ENCODE peak calls at places on chromosomes 12 and 14, in seven cellular contexts. K, A, L, Z, S, C and I are unnamed samples.

GRCh38 chr12:93115198-93115601 is 186.1 kb upstream of the EEA1 start:
- DNase-seq in K (no peak), A (no peak), L (no peak), Z (no peak), S (no peak), C (no peak), I (no peak)

GRCh38 chr12:1013618-1014489 is 22.8 kb downstream of the ERC1 start:
- DNase-seq in K (no peak), A (peak; percentile 66), L (peak; percentile 87), Z (no peak), S (no peak), C (peak; percentile 45), I (no peak)

GRCh38 chr14:52960627-52961026 is 9.8 kb upstream of the FERMT2 start:
- DNase-seq in K (peak; percentile 23), A (peak; percentile 22), L (no peak), Z (no peak), S (no peak), C (no peak), I (no peak)

GRCh38 chr12:18108611-18109010 is 18.6 kb upstream of the RERGL start:
- DNase-seq in K (no peak), A (no peak), L (no peak), Z (no peak), S (no peak), C (no peak), I (no peak)

GRCh38 chr14:56241441-56241840 is 123.2 kb downstream of the PELI2 start:
- DNase-seq in K (no peak), A (no peak), L (no peak), Z (no peak), S (no peak), C (no peak), I (no peak)

GRCh38 chr14:68690106-68690960 is 102.5 kb downstream of the ZFP36L1 start:
- DNase-seq in K (peak; percentile 72), A (no peak), L (no peak), Z (no peak), S (no peak), C (no peak), I (no peak)

GRCh38 chr14:63852817-63853730 is at the start of gene SYNE2:
- DNase-seq in K (peak; percentile 85), A (peak; percentile 73), L (peak; percentile 65), Z (peak; percentile 90), S (peak; percentile 82), C (no peak), I (peak; percentile 11)

GRCh38 chr12:97921957-97922722 is 459.5 kb downstream of the RMST start:
- DNase-seq in K (no peak), A (no peak), L (no peak), Z (no peak), S (no peak), C (no peak), I (no peak)

GRCh38 chr12:90978117-90978770 is 23.3 kb upstream of the CCER1 start:
- DNase-seq in K (no peak), A (no peak), L (peak; percentile 79), Z (no peak), S (no peak), C (peak; percentile 56), I (no peak)

GRCh38 chr14:97977711-97978261 is 1180.6 kb downstream of the VRK1 start:
- DNase-seq in K (peak; percentile 92), A (peak; percentile 67), L (no peak), Z (peak; percentile 91), S (peak; percentile 79), C (no peak), I (peak; percentile 27)

GRCh38 chr14:73741386-73741875 is 27.2 kb upstream of the PNMA1 start:
- DNase-seq in K (peak; percentile 65), A (peak; percentile 87), L (peak; percentile 66), Z (peak; percentile 71), S (peak; percentile 79), C (no peak), I (no peak)

GRCh38 chr12:64457036-64457435 is 5.1 kb downstream of the TBK1 start:
- DNase-seq in K (no peak), A (no peak), L (peak; percentile 48), Z (no peak), S (no peak), C (no peak), I (no peak)

GRCh38 chr12:4939418-4940023 is 29.8 kb downstream of the KCNA1 start:
- DNase-seq in K (no peak), A (no peak), L (no peak), Z (no peak), S (no peak), C (no peak), I (no peak)

GRCh38 chr12:96493101-96493500 is 3.7 kb downstream of the CFAP54 start:
- DNase-seq in K (no peak), A (no peak), L (peak; percentile 75), Z (no peak), S (no peak), C (no peak), I (no peak)

GRCh38 chr12:2294651-2295475 is 242.1 kb downstream of the CACNA1C start:
- DNase-seq in K (no peak), A (no peak), L (peak; percentile 69), Z (no peak), S (no peak), C (no peak), I (no peak)

DNA sequence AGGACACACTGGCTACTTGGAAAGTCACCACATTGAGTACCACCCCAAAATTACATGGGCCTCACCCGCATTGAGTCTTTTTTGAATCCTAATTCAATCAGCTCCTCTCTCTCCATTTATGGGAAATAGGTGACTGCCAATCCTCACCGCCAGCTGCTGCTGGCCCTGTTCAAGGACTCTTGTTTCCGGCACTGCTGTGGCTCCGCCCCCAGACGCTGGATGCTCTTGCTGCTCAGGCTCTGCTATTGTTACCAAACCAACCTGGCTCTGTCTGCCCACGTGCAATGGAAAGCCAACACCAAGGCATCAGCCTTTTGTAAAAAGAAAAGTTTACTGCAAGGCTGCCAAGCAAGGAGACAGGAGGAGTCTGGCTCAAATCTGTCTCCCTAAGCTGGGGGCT is 116.9 kb upstream of the SLC35F4 start:
- DNase-seq in K (peak; percentile 81), A (peak; percentile 69), L (no peak), Z (peak; percentile 61), S (no peak), C (no peak), I (no peak)
- H3K4me3 ChIP-seq in K (no peak overlapping the region), A (no peak overlapping the region), L (no peak overlapping the region), Z (no peak overlapping the region), S (no peak overlapping the region), C (no peak overlapping the region), I (no peak overlapping the region)

GRCh38 chr14:101065696-101066694 is 162.5 kb upstream of the RTL1 start:
- DNase-seq in K (no peak), A (peak; percentile 11), L (no peak), Z (peak; percentile 25), S (no peak), C (no peak), I (no peak)

GRCh38 chr14:101064121-101064661 is 160.7 kb upstream of the RTL1 start:
- DNase-seq in K (no peak), A (peak; percentile 7), L (no peak), Z (peak; percentile 30), S (no peak), C (no peak), I (no peak)

GRCh38 chr14:101066826-101067508 is 163.4 kb upstream of the RTL1 start:
- DNase-seq in K (no peak), A (peak; percentile 11), L (no peak), Z (peak; percentile 25), S (no peak), C (no peak), I (no peak)

GRCh38 chr14:101064718-101065117 is 161.2 kb upstream of the RTL1 start:
- DNase-seq in K (no peak), A (no peak), L (no peak), Z (peak; percentile 10), S (no peak), C (no peak), I (no peak)

DNA sequence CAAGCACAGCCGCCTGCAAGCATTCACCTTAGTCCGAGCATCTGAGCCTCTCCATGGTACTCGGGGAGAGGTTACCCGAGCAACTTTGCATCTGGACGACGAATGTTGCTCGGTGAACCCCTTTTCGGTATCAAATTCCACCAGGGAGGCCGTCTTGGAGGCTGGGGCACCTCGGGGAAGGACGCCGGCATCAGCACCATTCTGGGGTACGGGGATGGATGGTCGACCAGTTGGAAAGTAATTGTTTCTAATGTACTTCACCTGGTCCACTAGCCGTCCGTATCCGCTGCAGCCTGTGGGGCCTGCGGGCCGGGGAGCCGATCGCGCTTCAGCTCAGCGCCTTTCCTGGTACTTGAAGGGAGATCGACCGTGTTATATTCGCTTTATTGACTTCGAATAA is 161.7 kb upstream of the RTL1 start:
- DNase-seq in K (no peak), A (peak; percentile 14), L (no peak), Z (peak; percentile 30), S (no peak), C (no peak), I (no peak)
- H3K27me3 ChIP-seq in K (no peaks in the 10 kb centered on the region), A (no peaks in the 10 kb centered on the region), L (no peaks in the 10 kb centered on the region), Z (no peaks in the 10 kb centered on the region), S (peaks cover 45% of the 10 kb centered on the region), C (no peaks in the 10 kb centered on the region), I (no peaks in the 10 kb centered on the region)

DNA sequence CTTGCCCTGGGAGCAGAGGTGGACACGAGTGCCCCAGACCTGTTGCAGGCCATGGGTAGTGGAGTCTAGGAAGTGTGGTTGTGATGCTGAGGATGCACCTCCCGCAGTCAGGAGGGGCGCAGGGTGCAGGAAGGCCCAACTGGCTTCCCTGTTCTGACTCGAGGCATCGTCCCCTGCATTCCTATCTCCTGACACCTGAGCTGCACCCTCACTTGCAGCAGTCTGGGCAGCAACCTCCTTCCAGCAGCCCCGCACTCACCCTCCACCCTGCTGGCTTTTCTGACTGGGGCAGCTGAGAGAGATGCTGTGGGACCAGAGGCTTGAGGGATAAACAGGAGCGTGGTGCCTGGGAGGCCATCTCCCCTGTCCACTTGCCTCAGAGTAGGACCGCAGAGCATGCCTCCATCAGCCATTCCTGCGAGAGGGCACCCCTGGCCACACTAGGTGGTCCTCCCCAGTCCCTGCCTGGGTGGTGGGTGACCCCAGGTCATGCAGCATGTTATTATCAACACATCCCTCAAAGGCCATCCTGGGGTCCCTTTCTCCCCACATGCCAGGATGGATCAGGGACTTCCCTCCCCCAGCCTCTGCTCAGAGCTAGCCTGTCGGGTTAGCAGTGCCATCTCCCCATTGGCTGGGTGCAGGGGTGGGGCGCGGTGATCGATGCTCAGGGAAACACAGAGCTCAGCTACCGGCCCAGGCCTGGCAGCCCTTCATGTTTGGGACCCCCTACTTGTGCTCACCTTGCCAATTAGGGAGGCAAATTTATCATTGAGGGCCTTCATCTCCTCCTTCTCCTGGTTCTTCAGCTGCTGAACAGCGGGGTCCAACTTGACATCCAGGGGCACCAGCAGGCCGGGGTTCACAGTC is 719 bp downstream of the KRT80 start:
- DNase-seq in K (no peak), A (no peak), L (peak; percentile 35), Z (no peak), S (no peak), C (no peak), I (no peak)
- H3K4me3 ChIP-seq in K (no peak overlapping the region), A (no peak overlapping the region), L (no peak overlapping the region), Z (no peak overlapping the region), S (no peak overlapping the region), C (no peak overlapping the region), I (no peak overlapping the region)

GRCh38 chr14:105168979-105169507 is 467 bp upstream of the JAG2 start:
- DNase-seq in K (no peak), A (no peak), L (no peak), Z (no peak), S (no peak), C (no peak), I (no peak)
- H3K27me3 ChIP-seq in K (no peaks in the 10 kb centered on the region), A (peaks cover 25% of the 10 kb centered on the region), L (peaks cover 52% of the 10 kb centered on the region), Z (no peaks in the 10 kb centered on the region), S (peaks cover 36% of the 10 kb centered on the region), C (peaks cover 38% of the 10 kb centered on the region), I (no peaks in the 10 kb centered on the region)